ENCODE peak calls at places on chromosomes 7 and 10, in ten cellular contexts. P is tibial artery; E is ovary; W is prostate gland; O is CD8-positive, alpha-beta memory T cell; G is SK-N-SH; Q is psoas muscle; Y is cardiac muscle cell; R is Caco-2; J is astrocyte. H is an unnamed sample.

GRCh38 chr10:116765549-116766162 is 23.3 kb upstream of the HSPA12A start:
- DNase-seq in Q (no peak), Y (peak; percentile 29), E (no peak), W (no peak), G (no peak), O (no peak), P (peak; percentile 66), R (no peak), J (no peak), H (peak; percentile 77)

GRCh38 chr7:39825391-39825790 is 124.7 kb upstream of the CDK13 start:
- DNase-seq in G (no peak), P (no peak), R (no peak), Y (no peak), E (no peak), W (no peak), J (no peak), O (no peak), Q (no peak), H (no peak)

GRCh38 chr7:2821842-2822507 is 22.1 kb downstream of the GNA12 start:
- DNase-seq in R (no peak), Y (peak; percentile 85), J (peak; percentile 92), Q (no peak), G (no peak), E (no peak), O (no peak), W (no peak), P (no peak), H (no peak)

GRCh38 chr7:157709531-157710251 is 372.9 kb downstream of the DNAJB6 start:
- DNase-seq in Q (no peak), R (no peak), O (peak; percentile 9), P (peak; percentile 56), W (no peak), G (no peak), Y (no peak), E (no peak), J (no peak), H (no peak)

GRCh38 chr7:30320392-30320791 is 36.0 kb downstream of the ZNRF2 start:
- DNase-seq in E (no peak), R (no peak), O (no peak), Q (no peak), J (no peak), G (no peak), P (no peak), W (no peak), Y (no peak), H (no peak)

GRCh38 chr10:62813981-62814380 is 2.2 kb downstream of the EGR2 start:
- DNase-seq in Y (no peak), W (no peak), Q (no peak), G (no peak), O (no peak), P (no peak), R (no peak), J (no peak), E (no peak), H (peak; percentile 40)

GRCh38 chr7:99820408-99821027 is 7.3 kb upstream of the CYP3A43 start:
- DNase-seq in Y (no peak), R (no peak), G (no peak), P (no peak), W (no peak), E (no peak), Q (no peak), O (no peak), J (no peak), H (no peak)

GRCh38 chr7:71308105-71308504 is 176.2 kb downstream of the GALNT17 start:
- DNase-seq in W (peak; percentile 9), J (peak; percentile 90), Y (no peak), P (peak; percentile 89), Q (no peak), O (no peak), G (no peak), E (no peak), R (no peak), H (no peak)

GRCh38 chr10:90602815-90603600 is 254.8 kb downstream of the HTR7 start:
- DNase-seq in R (no peak), G (no peak), E (no peak), J (peak; percentile 74), Y (peak; percentile 83), O (no peak), W (no peak), P (no peak), Q (no peak), H (no peak)

GRCh38 chr10:17003666-17004065 is 125.9 kb downstream of the CUBN start:
- DNase-seq in G (no peak), O (no peak), P (no peak), R (no peak), W (no peak), Q (no peak), J (no peak), E (no peak), Y (no peak), H (no peak)

GRCh38 chr7:68439897-68440296 is 1158.4 kb upstream of the AUTS2 start:
- DNase-seq in E (no peak), R (no peak), G (no peak), Y (no peak), Q (no peak), J (no peak), P (no peak), O (no peak), W (no peak), H (no peak)

GRCh38 chr10:50367732-50368131 is 116.4 kb upstream of the ASAH2 start:
- DNase-seq in G (peak; percentile 33), W (no peak), O (no peak), Y (peak; percentile 64), P (no peak), J (peak; percentile 16), Q (no peak), R (peak; percentile 52), E (no peak), H (peak; percentile 31)

GRCh38 chr7:81744389-81744788 is 25.5 kb downstream of the HGF start:
- DNase-seq in O (no peak), Q (no peak), W (no peak), E (no peak), P (no peak), Y (no peak), G (no peak), R (no peak), J (no peak), H (no peak)

GRCh38 chr10:12050528-12050927 is 7.9 kb upstream of the UPF2 start:
- DNase-seq in P (no peak), E (no peak), Q (no peak), R (no peak), J (no peak), W (no peak), O (no peak), G (no peak), Y (no peak), H (no peak)

GRCh38 chr10:64682043-64682442 is 1160.8 kb downstream of the REEP3 start:
- DNase-seq in W (no peak), Q (no peak), Y (no peak), J (no peak), R (no peak), P (no peak), G (no peak), O (no peak), E (no peak), H (no peak)

GRCh38 chr10:132066186-132066585 is 440 bp downstream of the JAKMIP3 start:
- DNase-seq in W (no peak), E (no peak), Q (no peak), O (no peak), G (no peak), R (no peak), J (peak; percentile 1), P (no peak), Y (peak; percentile 23), H (peak; percentile 48)
- H3K4me3 ChIP-seq in W (peak overlapping the region; percentile 34), E (peak overlapping the region; percentile 53), Q (peak overlapping the region; percentile 72), O (peak overlapping the region; percentile 32), G (no peak overlapping the region), R (peak overlapping the region; percentile 21), J (peak overlapping the region; percentile 57), P (peak overlapping the region; percentile 53), Y (no peak overlapping the region), H (no peak overlapping the region)

GRCh38 chr7:127380479-127380878 is 12.0 kb downstream of the ZNF800 start:
- DNase-seq in O (no peak), P (no peak), E (no peak), G (no peak), R (no peak), W (no peak), Q (no peak), Y (no peak), J (no peak), H (no peak)
- H3K36me3 ChIP-seq in O (no peaks in the 10 kb centered on the region), P (no peaks in the 10 kb centered on the region), E (no peaks in the 10 kb centered on the region), G (peaks cover 60% of the 10 kb centered on the region), R (no peaks in the 10 kb centered on the region), W (no peaks in the 10 kb centered on the region), Q (peaks cover 19% of the 10 kb centered on the region), Y (peaks cover 16% of the 10 kb centered on the region), J (peaks cover 4% of the 10 kb centered on the region), H (no peaks in the 10 kb centered on the region)

GRCh38 chr7:122305475-122306319 is 1.1 kb upstream of the FEZF1 start:
- DNase-seq in E (no peak), J (no peak), Y (no peak), G (no peak), Q (no peak), P (peak; percentile 59), R (no peak), O (no peak), W (no peak), H (peak; percentile 73)
- H3K4me3 ChIP-seq in E (no peak overlapping the region), J (no peak overlapping the region), Y (peak overlapping the region; percentile 20), G (no peak overlapping the region), Q (peak overlapping the region; percentile 60), P (peak overlapping the region; percentile 40), R (peak overlapping the region; percentile 27), O (no peak overlapping the region), W (no peak overlapping the region), H (peak overlapping the region; percentile 41)

GRCh38 chr10:48735836-48736390 is 51.2 kb downstream of the WDFY4 start:
- DNase-seq in P (no peak), R (no peak), Q (no peak), J (no peak), W (no peak), Y (no peak), O (no peak), G (no peak), E (no peak), H (no peak)

GRCh38 chr10:48731654-48732053 is 47.0 kb downstream of the WDFY4 start:
- DNase-seq in O (no peak), R (no peak), Y (no peak), J (no peak), G (no peak), P (no peak), Q (no peak), W (no peak), E (no peak), H (no peak)

GRCh38 chr10:48729941-48730457 is 45.3 kb downstream of the WDFY4 start:
- DNase-seq in P (no peak), Y (no peak), W (no peak), Q (no peak), G (no peak), E (no peak), J (no peak), R (no peak), O (no peak), H (no peak)

GRCh38 chr10:48731141-48731540 is 46.5 kb downstream of the WDFY4 start:
- DNase-seq in Y (no peak), R (no peak), O (no peak), E (no peak), W (no peak), G (no peak), Q (no peak), J (no peak), P (no peak), H (no peak)

DNA sequence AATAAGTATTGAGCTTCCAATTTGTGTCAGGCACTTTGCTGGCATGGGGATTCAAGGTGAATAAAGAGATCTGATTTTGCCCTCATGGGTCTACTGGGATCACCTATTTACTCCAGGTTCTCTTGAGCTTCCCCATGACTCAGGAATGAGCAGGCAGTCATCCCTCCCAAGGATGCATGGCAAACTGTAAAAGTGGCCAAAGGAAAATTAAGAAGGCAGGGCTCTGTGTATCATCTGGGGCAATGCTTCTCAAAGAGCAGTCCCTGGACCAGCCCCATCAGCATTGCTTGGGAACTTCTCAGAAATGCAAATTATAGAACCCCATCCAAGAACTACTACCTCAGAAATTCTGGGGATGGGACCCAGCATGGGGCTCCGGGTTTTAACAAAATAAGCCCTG is 48.7 kb downstream of the WDFY4 start:
- DNase-seq in R (no peak), Y (no peak), E (no peak), J (no peak), G (no peak), P (no peak), Q (no peak), W (no peak), O (no peak), H (no peak)
- H3K36me3 ChIP-seq in R (no peaks in the 10 kb centered on the region), Y (no peaks in the 10 kb centered on the region), E (no peaks in the 10 kb centered on the region), J (no peaks in the 10 kb centered on the region), G (no peaks in the 10 kb centered on the region), P (no peaks in the 10 kb centered on the region), Q (no peaks in the 10 kb centered on the region), W (no peaks in the 10 kb centered on the region), O (no peaks in the 10 kb centered on the region), H (no peaks in the 10 kb centered on the region)